ENCODE peak calls at places on chromosomes 3 and 15, in five cellular contexts. M is OCI-LY7, U is choroid plexus epithelial cell, H is colonic mucosa, A is IMR-90. R is an unnamed sample.

GRCh38 chr15:43523646-43524045 is 6.2 kb downstream of the MAP1A start:
- DNase-seq in H (no peak), A (no peak), M (no peak), U (no peak), R (no peak)

GRCh38 chr3:62667714-62668113 is 207.5 kb downstream of the CADPS start:
- DNase-seq in H (no peak), U (no peak), M (peak; percentile 78), A (no peak), R (no peak)

GRCh38 chr3:128452678-128453275 is 13.9 kb downstream of the DNAJB8 start:
- DNase-seq in U (no peak), H (no peak), M (no peak), A (no peak), R (no peak)

GRCh38 chr3:196966526-196967401 is 1.9 kb downstream of the PIGZ start:
- DNase-seq in U (peak; percentile 56), H (no peak), A (no peak), M (no peak), R (no peak)

GRCh38 chr15:36601497-36601932 is 22.1 kb downstream of the CDIN1 start:
- DNase-seq in U (peak; percentile 75), H (no peak), M (no peak), A (peak; percentile 89), R (peak; percentile 41)

GRCh38 chr3:46214751-46215352 is 6.7 kb upstream of the CCR1 start:
- DNase-seq in H (no peak), A (no peak), M (peak; percentile 16), U (peak; percentile 19), R (no peak)

GRCh38 chr3:37456270-37456708 is 281.9 kb upstream of the LRRFIP2 start:
- DNase-seq in H (peak; percentile 65), M (no peak), U (no peak), A (no peak), R (peak; percentile 16)

GRCh38 chr3:46935168-46935858 is 41.2 kb downstream of the CCDC12 start:
- DNase-seq in U (peak; percentile 98), H (no peak), A (peak; percentile 96), M (no peak), R (peak; percentile 95)

GRCh38 chr15:82043726-82044372 is 2.0 kb downstream of the MEX3B start:
- DNase-seq in A (no peak), U (peak; percentile 14), M (no peak), H (no peak), R (peak; percentile 57)

GRCh38 chr3:195259564-195260285 is 11.2 kb downstream of the XXYLT1 start:
- DNase-seq in M (peak; percentile 94), A (peak; percentile 90), H (peak; percentile 90), U (peak; percentile 96), R (peak; percentile 96)

GRCh38 chr3:126111566-126112475 is 27.9 kb upstream of the SLC41A3 start:
- DNase-seq in H (peak; percentile 15), U (no peak), M (no peak), A (no peak), R (no peak)

GRCh38 chr3:126113238-126113555 is 29.3 kb upstream of the SLC41A3 start:
- DNase-seq in A (no peak), H (no peak), U (no peak), M (no peak), R (no peak)

GRCh38 chr3:126114406-126115386 is 30.8 kb upstream of the SLC41A3 start:
- DNase-seq in U (no peak), H (no peak), M (no peak), A (no peak), R (no peak)

GRCh38 chr3:126112531-126113237 is 28.8 kb upstream of the SLC41A3 start:
- DNase-seq in M (no peak), H (no peak), A (no peak), U (no peak), R (no peak)

DNA sequence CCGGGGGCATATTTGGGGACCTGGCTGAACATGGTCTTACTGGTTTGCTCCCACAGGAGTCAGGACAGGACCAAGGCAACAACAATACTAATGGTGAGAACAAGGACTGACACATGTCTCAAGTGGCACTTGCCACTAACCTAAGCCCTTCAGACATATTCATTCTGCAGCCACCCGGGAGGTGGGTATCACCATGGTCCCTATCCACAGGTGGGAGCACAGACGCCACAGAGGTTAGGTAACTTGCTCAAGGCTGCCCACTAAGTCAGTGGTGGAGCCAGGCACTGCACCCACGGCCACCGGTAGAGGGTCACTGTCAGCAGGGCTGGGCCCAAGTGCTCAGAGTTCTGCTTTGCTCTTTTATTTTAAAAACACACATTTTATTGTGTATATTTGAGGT is 29.8 kb upstream of the SLC41A3 start:
- DNase-seq in U (peak; percentile 23), H (no peak), M (peak; percentile 18), A (no peak), R (no peak)
- TF ChIP-seq CTCF in U (peak; percentile 51), H (no peak), M (peak; percentile 62), A (peak; percentile 29), R (peak; percentile 20)

GRCh38 chr3:130828931-130829574 is 64.8 kb upstream of the ATP2C1 start:
- DNase-seq in A (no peak), M (no peak), U (no peak), H (no peak), R (no peak)

GRCh38 chr3:130827486-130827885 is 66.4 kb upstream of the ATP2C1 start:
- DNase-seq in A (no peak), U (no peak), H (no peak), M (no peak), R (no peak)

GRCh38 chr3:130829575-130829947 is 64.3 kb upstream of the ATP2C1 start:
- DNase-seq in H (no peak), M (no peak), U (no peak), A (no peak), R (no peak)

GRCh38 chr3:130826516-130826915 is 67.4 kb upstream of the ATP2C1 start:
- DNase-seq in U (no peak), A (no peak), M (no peak), H (no peak), R (no peak)

DNA sequence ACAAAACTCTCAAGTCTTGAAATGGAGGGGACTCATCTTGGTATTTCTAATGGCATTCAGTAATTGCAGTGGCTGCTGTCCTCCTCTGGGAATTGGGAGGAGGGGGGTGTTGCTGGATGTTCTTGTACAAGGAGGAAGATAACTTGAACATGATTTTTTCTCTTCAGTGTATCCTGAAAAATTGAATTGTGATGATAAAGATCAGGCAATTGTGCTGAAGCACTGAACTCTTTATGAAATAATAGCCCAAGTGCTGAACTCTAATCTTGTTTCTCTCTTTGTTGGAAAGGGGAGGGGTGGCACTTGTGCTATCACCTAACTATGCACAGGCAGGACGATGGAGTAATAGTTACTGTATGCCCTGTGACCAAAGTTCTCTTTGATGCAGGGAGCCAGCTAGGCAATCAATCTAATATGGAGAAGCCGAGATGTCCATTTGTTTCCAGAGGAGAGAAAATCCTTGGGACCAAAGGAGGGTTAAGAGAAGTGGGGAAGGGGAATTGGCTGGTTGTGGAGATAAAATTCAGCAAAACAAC is 68.1 kb upstream of the ATP2C1 start:
- DNase-seq in H (no peak), A (no peak), M (no peak), U (no peak), R (no peak)
- H3K4me3 ChIP-seq in H (no peak overlapping the region), A (no peak overlapping the region), M (no peak overlapping the region), U (no peak overlapping the region), R (no peak overlapping the region)

DNA sequence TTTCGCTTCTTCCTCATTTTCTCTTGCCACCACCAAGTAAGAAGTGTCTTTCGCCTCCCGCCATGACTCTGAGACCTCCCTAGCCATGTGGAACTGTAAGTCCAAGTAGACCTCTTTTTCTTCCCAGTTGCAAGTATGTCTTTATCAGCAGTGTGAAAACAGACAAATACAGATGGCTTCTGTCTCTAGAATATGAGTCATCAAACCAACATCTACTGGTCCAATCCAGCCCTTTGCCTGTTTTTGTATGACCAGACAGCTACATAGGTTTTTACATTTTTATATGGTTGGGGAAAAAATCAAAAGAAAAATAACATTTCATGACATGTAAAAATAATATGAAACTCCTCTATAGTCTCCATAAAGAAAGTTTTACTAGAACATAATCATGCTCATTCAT is 118.7 kb upstream of the PTPRG start:
- DNase-seq in U (peak; percentile 32), H (no peak), M (no peak), A (no peak), R (no peak)
- TF ChIP-seq CTCF in U (no peak), H (no peak), M (no peak), A (no peak), R (no peak)

GRCh38 chr3:89419647-89420141 is 312.3 kb downstream of the EPHA3 start:
- DNase-seq in H (no peak), M (no peak), A (no peak), U (peak; percentile 60), R (no peak)
- H3K4me3 ChIP-seq in H (no peak overlapping the region), M (no peak overlapping the region), A (no peak overlapping the region), U (no peak overlapping the region), R (no peak overlapping the region)

DNA sequence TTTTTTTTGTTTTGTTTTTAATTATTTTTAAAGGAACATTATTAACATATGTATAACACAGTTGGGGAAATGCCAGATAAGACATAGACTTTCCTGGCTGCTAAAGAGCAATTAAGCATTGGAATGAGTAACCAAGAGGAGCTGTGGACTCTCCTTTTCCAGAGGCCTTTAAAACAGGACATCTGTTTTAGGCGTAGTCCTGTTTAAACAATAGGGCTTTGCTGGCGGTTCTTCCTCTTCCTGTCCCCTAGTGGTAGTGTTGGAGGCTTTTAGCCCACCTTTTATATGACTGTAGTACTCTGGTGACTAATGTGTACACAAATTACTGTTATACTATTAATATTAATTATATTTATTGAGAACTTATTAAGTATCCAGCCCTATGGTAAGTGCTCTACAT is 81.9 kb downstream of the PPARG start:
- DNase-seq in M (no peak), H (peak; percentile 61), A (peak; percentile 36), U (peak; percentile 30), R (peak; percentile 86)
- TF ChIP-seq CTCF in M (no peak), H (no peak), A (peak; percentile 17), U (peak; percentile 43), R (peak; percentile 38)

GRCh38 chr3:64343692-64344440 is 118.6 kb upstream of the PRICKLE2 start:
- DNase-seq in A (peak; percentile 75), M (no peak), U (peak; percentile 72), H (no peak), R (peak; percentile 59)

GRCh38 chr3:64345351-64345750 is 120.1 kb upstream of the PRICKLE2 start:
- DNase-seq in M (no peak), U (peak; percentile 95), H (no peak), A (peak; percentile 89), R (peak; percentile 79)

GRCh38 chr3:64344721-64345207 is 119.5 kb upstream of the PRICKLE2 start:
- DNase-seq in M (no peak), H (no peak), A (peak; percentile 85), U (peak; percentile 84), R (peak; percentile 75)

GRCh38 chr3:64341355-64341754 is 116.1 kb upstream of the PRICKLE2 start:
- DNase-seq in M (no peak), A (peak; percentile 56), U (peak; percentile 33), H (no peak), R (peak; percentile 43)

GRCh38 chr3:64342940-64343691 is 117.8 kb upstream of the PRICKLE2 start:
- DNase-seq in U (peak; percentile 95), M (no peak), H (no peak), A (peak; percentile 92), R (peak; percentile 96)
- H3K4me3 ChIP-seq in U (no peak overlapping the region), M (no peak overlapping the region), H (no peak overlapping the region), A (no peak overlapping the region), R (no peak overlapping the region)

GRCh38 chr3:105528956-105529355 is 162.2 kb downstream of the ALCAM start:
- DNase-seq in H (no peak), M (no peak), U (no peak), A (no peak), R (no peak)
- TF ChIP-seq CTCF in H (no peak), M (no peak), U (no peak), A (no peak), R (no peak)

DNA sequence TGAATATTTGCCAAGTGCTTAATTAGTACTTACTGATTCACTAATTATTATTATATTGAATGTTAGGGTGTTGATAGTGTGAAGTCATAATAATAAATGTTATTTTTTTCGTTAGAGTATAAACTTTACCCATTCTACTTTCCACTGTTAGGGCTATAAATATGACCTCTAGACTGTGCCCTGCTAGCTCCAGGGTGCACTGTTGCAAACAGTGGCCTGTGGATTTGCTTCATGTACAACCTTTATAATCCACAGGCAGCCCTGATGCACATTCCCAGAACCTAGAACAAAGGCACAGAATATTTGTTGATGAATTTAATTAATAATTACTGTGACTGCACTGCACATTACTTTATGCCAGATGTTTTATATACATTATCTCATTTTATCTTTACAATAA is 28.8 kb upstream of the LEKR1 start:
- DNase-seq in U (no peak), A (no peak), H (no peak), M (no peak), R (no peak)
- H3K4me3 ChIP-seq in U (no peak overlapping the region), A (no peak overlapping the region), H (no peak overlapping the region), M (no peak overlapping the region), R (no peak overlapping the region)

R was measured in foreskin fibroblast.